ENCODE peak calls at places on chromosomes 12 and 14, in five cellular contexts. Z is WERI-Rb-1; J is activated CD4-positive, alpha-beta T cell treated with anti-CD3 and anti-CD28 coated beads, Interleukin-2, amount 50 U/mL, for 24 hours; B is ELR; P is aorta. X is an unnamed sample.

GRCh38 chr14:103088921-103089320 is 4.9 kb downstream of the LBHD2 start:
- DNase-seq in J (no peak), Z (no peak), B (no peak), P (no peak), X (no peak)

GRCh38 chr14:47392351-47392750 is 283.1 kb downstream of the MDGA2 start:
- DNase-seq in B (no peak), P (no peak), Z (no peak), J (no peak), X (no peak)

GRCh38 chr12:14260011-14260993 is 105.2 kb upstream of the ATF7IP start:
- DNase-seq in J (no peak), B (peak; percentile 93), P (peak; percentile 96), Z (no peak), X (peak; percentile 93)

GRCh38 chr12:113244015-113244983 is 23.0 kb downstream of the TPCN1 start:
- DNase-seq in Z (no peak), B (no peak), P (peak; percentile 79), J (no peak), X (peak; percentile 69)

GRCh38 chr12:96487214-96487613 is 2.2 kb upstream of the CFAP54 start:
- DNase-seq in Z (no peak), B (peak; percentile 93), J (no peak), P (no peak), X (peak; percentile 78)

GRCh38 chr14:56170877-56171422 is 52.7 kb downstream of the PELI2 start:
- DNase-seq in Z (no peak), P (no peak), J (no peak), B (no peak), X (no peak)

GRCh38 chr12:122489038-122489437 is 11.7 kb downstream of the ZCCHC8 start:
- DNase-seq in P (no peak), Z (no peak), B (no peak), J (no peak), X (no peak)

GRCh38 chr14:68888025-68888850 is 90.9 kb downstream of the ACTN1 start:
- DNase-seq in J (no peak), P (no peak), B (no peak), Z (no peak), X (no peak)

GRCh38 chr12:49962861-49963765 is 1.4 kb downstream of the AQP5 start:
- DNase-seq in P (peak; percentile 68), B (no peak), J (no peak), Z (no peak), X (peak; percentile 80)

GRCh38 chr12:76226397-76226796 is 121.8 kb downstream of the BBS10 start:
- DNase-seq in P (no peak), J (no peak), B (peak; percentile 53), Z (no peak), X (no peak)

GRCh38 chr14:61121293-61121897 is 140.3 kb downstream of the SLC38A6 start:
- DNase-seq in B (no peak), Z (no peak), P (no peak), J (no peak), X (no peak)

GRCh38 chr12:106580671-106581508 is 1.9 kb upstream of the RFX4 start:
- DNase-seq in B (no peak), J (no peak), Z (no peak), P (no peak), X (no peak)

GRCh38 chr14:67764496-67764895 is 51.9 kb downstream of the ZFYVE26 start:
- DNase-seq in Z (no peak), B (no peak), J (no peak), P (no peak), X (no peak)

GRCh38 chr12:47739297-47739696 is 14.0 kb upstream of the ENDOU start:
- DNase-seq in J (no peak), Z (no peak), B (no peak), P (no peak), X (no peak)

GRCh38 chr12:95096378-95096777 is 23.0 kb upstream of the NR2C1 start:
- DNase-seq in B (no peak), Z (no peak), P (no peak), J (no peak), X (no peak)

GRCh38 chr12:96078281-96078761 is 42.9 kb upstream of the LTA4H start:
- DNase-seq in P (no peak), J (no peak), Z (no peak), B (no peak), X (no peak)

GRCh38 chr12:1920971-1921370 is 2.5 kb upstream of the CACNA2D4 start:
- DNase-seq in P (peak; percentile 75), J (no peak), B (no peak), Z (no peak), X (no peak)

GRCh38 chr12:51926064-51926632 is 18.8 kb downstream of the ACVRL1 start:
- DNase-seq in J (no peak), P (no peak), Z (no peak), B (no peak), X (no peak)